ENCODE peak calls at places on chromosomes 4 and X, in seven cellular contexts. H, X, C, K, Z, B and T are unnamed samples.

GRCh38 chrX:110222497-110223257 is 95.2 kb downstream of the AMMECR1 start:
- DNase-seq in H (no peak), X (no peak), C (no peak), K (no peak), Z (no peak), B (no peak), T (no peak)

GRCh38 chr4:56762484-56763250 is 58.8 kb downstream of the SPINK2 start:
- DNase-seq in H (no peak), X (no peak), C (no peak), K (no peak), Z (no peak), B (no peak), T (no peak)

GRCh38 chrX:153878969-153879653 is 6.9 kb downstream of the L1CAM start:
- DNase-seq in H (no peak), X (no peak), C (no peak), K (no peak), Z (no peak), B (peak; percentile 24), T (no peak)

GRCh38 chr4:13248621-13249298 is 235.4 kb downstream of the RAB28 start:
- DNase-seq in H (peak; percentile 11), X (no peak), C (no peak), K (peak; percentile 4), Z (peak; percentile 6), B (no peak), T (no peak)

GRCh38 chrX:68945603-68946228 is 116.9 kb downstream of the EFNB1 start:
- DNase-seq in H (peak; percentile 4), X (no peak), C (no peak), K (peak; percentile 86), Z (peak; percentile 29), B (peak; percentile 11), T (no peak)

GRCh38 chr4:3514221-3514780 is 17.9 kb downstream of the LRPAP1 start:
- DNase-seq in H (no peak), X (no peak), C (no peak), K (no peak), Z (no peak), B (no peak), T (no peak)

GRCh38 chrX:12949205-12949926 is 25.5 kb upstream of the TMSB4X start:
- DNase-seq in H (peak; percentile 43), X (no peak), C (no peak), K (peak; percentile 41), Z (peak; percentile 31), B (no peak), T (no peak)

GRCh38 chr4:155566241-155566823 is 100.3 kb upstream of the GUCY1A1 start:
- DNase-seq in H (no peak), X (no peak), C (no peak), K (peak; percentile 27), Z (no peak), B (no peak), T (no peak)

GRCh38 chr4:150332086-150332485 is 249.9 kb upstream of the MAB21L2 start:
- DNase-seq in H (no peak), X (no peak), C (no peak), K (no peak), Z (no peak), B (no peak), T (no peak)

GRCh38 chrX:55710701-55711100 is 6.8 kb upstream of the RRAGB start:
- DNase-seq in H (no peak), X (no peak), C (no peak), K (peak; percentile 75), Z (peak; percentile 61), B (no peak), T (peak; percentile 26)

GRCh38 chrX:65463550-65463949 is 71.0 kb downstream of the LAS1L start:
- DNase-seq in H (no peak), X (no peak), C (no peak), K (peak; percentile 13), Z (no peak), B (no peak), T (no peak)

GRCh38 chr4:8284391-8284790 is 14.8 kb downstream of the HTRA3 start:
- DNase-seq in H (no peak), X (no peak), C (no peak), K (no peak), Z (no peak), B (no peak), T (no peak)

GRCh38 chr4:163332526-163333405 is at the start of gene NPY1R:
- DNase-seq in H (peak; percentile 30), X (no peak), C (no peak), K (peak; percentile 87), Z (peak; percentile 82), B (peak; percentile 68), T (peak; percentile 14)

GRCh38 chr4:151117371-151117962 is 18.0 kb downstream of the RPS3A start:
- DNase-seq in H (peak; percentile 88), X (peak; percentile 57), C (no peak), K (peak; percentile 82), Z (peak; percentile 70), B (peak; percentile 67), T (no peak)